ENCODE peak calls at places on chromosomes 5 and 9, in seven cellular contexts. V is IMR-90, I is right atrium auricular region, U is pancreas, C is kidney, B is transverse colon, R is colonic mucosa. K is an unnamed sample. For H3K36me3 and H3K9me3, the result is how much of the 10 kb centered on the place peaks cover.

GRCh38 chr9:128528445-128529160 is 23.8 kb upstream of the SPTAN1 start:
- DNase-seq in V (peak), I (no peak), U (no peak), C (no peak), B (no peak), R (no peak), K (no peak)

GRCh38 chr5:132971483-132972435 is 8.3 kb upstream of the AFF4 start:
- DNase-seq in V (peak), I (no peak), U (no peak), C (no peak), B (no peak), R (no peak), K (no peak)

GRCh38 chr9:120104771-120105170 is 475.2 kb downstream of the CDK5RAP2 start:
- DNase-seq in V (no peak), I (no peak), U (no peak), C (no peak), B (no peak), R (no peak), K (no peak)

GRCh38 chr5:77920350-77921046 is 144.4 kb upstream of the TBCA start:
- DNase-seq in V (no peak), I (no peak), U (no peak), C (no peak), B (no peak), R (no peak), K (no peak)

GRCh38 chr9:112831281-112831851 is 59.3 kb downstream of the SLC46A2 start:
- DNase-seq in V (no peak), I (peak), U (no peak), C (no peak), B (peak), R (peak), K (peak)

GRCh38 chr5:83589786-83590185 is 118.2 kb downstream of the VCAN start:
- DNase-seq in V (no peak), I (no peak), U (no peak), C (no peak), B (no peak), R (no peak), K (no peak)

GRCh38 chr5:27315541-27316282 is 277.3 kb upstream of the CDH9 start:
- DNase-seq in V (peak), I (no peak), U (no peak), C (no peak), B (no peak), R (no peak), K (no peak)

GRCh38 chr5:141623197-141623596 is 4.4 kb upstream of the DIAPH1 start:
- DNase-seq in V (no peak), I (no peak), U (no peak), C (no peak), B (no peak), R (no peak), K (no peak)

GRCh38 chr5:150999704-151000452 is 20.5 kb upstream of the GPX3 start:
- DNase-seq in V (peak), I (peak), U (no peak), C (no peak), B (no peak), R (no peak), K (no peak)

GRCh38 chr5:124941051-124942049 is 194.9 kb upstream of the ZNF608 start:
- DNase-seq in V (no peak), I (no peak), U (no peak), C (no peak), B (no peak), R (no peak), K (no peak)

GRCh38 chr5:132714456-132715307 is 22.7 kb downstream of the KIF3A start:
- DNase-seq in V (peak), I (no peak), U (no peak), C (no peak), B (no peak), R (no peak), K (no peak)

GRCh38 chr9:90552317-90552716 is 90.3 kb downstream of the DIRAS2 start:
- DNase-seq in V (no peak), I (no peak), U (no peak), C (no peak), B (peak), R (no peak), K (no peak)

GRCh38 chr5:158013939-158014338 is 155.0 kb upstream of the CLINT1 start:
- DNase-seq in V (peak), I (no peak), U (no peak), C (no peak), B (peak), R (no peak), K (no peak)

GRCh38 chr5:175343292-175343691 is 100.7 kb downstream of the DRD1 start:
- DNase-seq in V (no peak), I (no peak), U (no peak), C (no peak), B (no peak), R (no peak), K (no peak)

GRCh38 chr5:120463026-120463770 is 902 bp upstream of the PRR16 start:
- DNase-seq in V (no peak), I (no peak), U (no peak), C (no peak), B (no peak), R (no peak), K (no peak)

GRCh38 chr9:38018230-38018963 is 50.6 kb downstream of the SHB start:
- DNase-seq in V (no peak), I (no peak), U (no peak), C (no peak), B (no peak), R (no peak), K (no peak)

GRCh38 chr9:121699271-121700164 is 48.1 kb downstream of the DAB2IP start:
- DNase-seq in V (peak), I (no peak), U (peak), C (peak), B (peak), R (peak), K (peak)

GRCh38 chr5:151787817-151788216 is 16.1 kb downstream of the G3BP1 start:
- DNase-seq in V (no peak), I (no peak), U (no peak), C (no peak), B (no peak), R (no peak), K (no peak)

GRCh38 chr9:6564868-6565267 is 80.7 kb downstream of the GLDC start:
- DNase-seq in V (no peak), I (no peak), U (no peak), C (no peak), B (no peak), R (no peak), K (no peak)

GRCh38 chr5:132838516-132839282 is 8.3 kb upstream of the SHROOM1 start:
- DNase-seq in V (no peak), I (no peak), U (no peak), C (no peak), B (no peak), R (peak), K (no peak)

GRCh38 chr5:97062046-97062445 is 80.4 kb downstream of the LIX1 start:
- DNase-seq in V (no peak), I (no peak), U (no peak), C (peak), B (no peak), R (no peak), K (no peak)

GRCh38 chr5:171409164-171410136 is 10.0 kb upstream of the FGF18 start:
- DNase-seq in V (no peak), I (no peak), U (no peak), C (no peak), B (no peak), R (no peak), K (no peak)

GRCh38 chr5:171401167-171401947 is 13.7 kb downstream of the NPM1 start:
- DNase-seq in V (no peak), I (no peak), U (no peak), C (no peak), B (no peak), R (no peak), K (no peak)

GRCh38 chr5:171400169-171400568 is 12.5 kb downstream of the NPM1 start:
- DNase-seq in V (no peak), I (no peak), U (no peak), C (no peak), B (no peak), R (no peak), K (no peak)

GRCh38 chr5:171407234-171407633 is 12.2 kb upstream of the FGF18 start:
- DNase-seq in V (no peak), I (no peak), U (no peak), C (no peak), B (no peak), R (no peak), K (no peak)

GRCh38 chr5:171405615-171406014 is 13.8 kb upstream of the FGF18 start:
- DNase-seq in V (peak), I (no peak), U (no peak), C (no peak), B (no peak), R (no peak), K (no peak)
- H3K36me3 ChIP-seq in V (under half), I (under half), U (half or more), C (under half), B (under half), R (under half), K (under half)

GRCh38 chr5:12901696-12902095 is 997.5 kb upstream of the CTNND2 start:
- DNase-seq in V (no peak), I (no peak), U (no peak), C (no peak), B (no peak), R (no peak), K (no peak)
- H3K9me3 ChIP-seq in V (under half), I (under half), U (under half), C (under half), B (under half), R (under half), K (under half)

DNA sequence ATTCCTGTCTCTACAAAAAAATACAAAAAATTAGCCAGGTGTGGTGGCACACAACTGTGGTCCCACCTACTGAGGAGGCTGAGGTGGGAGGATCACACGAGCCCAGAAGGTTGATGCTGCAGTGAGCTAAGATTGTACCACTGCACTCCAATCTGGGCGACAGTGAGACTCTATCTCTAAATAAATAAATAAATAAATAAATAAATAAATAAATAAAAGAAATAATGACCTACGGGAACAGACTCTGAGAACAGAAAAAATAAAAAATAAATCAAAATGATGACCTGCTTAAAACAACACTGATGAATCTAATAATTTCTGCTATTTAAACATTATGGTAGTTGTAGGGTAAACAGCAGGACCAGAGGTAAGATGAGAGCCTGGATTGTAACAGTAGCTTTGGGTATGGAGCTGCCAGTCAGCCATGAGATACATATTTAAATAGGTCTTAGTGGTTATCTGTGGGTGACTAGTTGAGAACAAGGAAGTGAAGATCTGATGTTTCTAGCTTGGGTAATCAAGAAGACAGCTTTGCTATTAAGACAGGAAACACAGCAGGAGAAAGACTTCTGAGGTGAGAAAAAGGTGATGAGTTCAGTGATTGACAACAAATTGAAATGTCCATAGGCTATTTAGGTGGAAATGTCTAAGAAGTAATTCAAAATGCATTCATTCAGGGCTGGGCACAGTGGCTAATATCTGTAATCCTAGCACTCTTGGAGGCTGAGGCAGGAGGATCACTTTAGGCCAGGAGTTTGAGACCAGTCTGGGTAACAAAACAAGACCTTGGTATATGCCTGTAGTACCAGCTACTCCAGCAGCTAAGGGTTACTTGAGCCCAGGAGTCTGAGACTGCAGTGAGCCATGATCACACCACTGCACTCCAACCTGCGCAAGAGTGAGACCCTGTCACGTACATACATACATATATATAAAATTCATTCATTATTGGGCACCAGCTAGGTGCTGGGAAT is 11.0 kb downstream of the RNF145 start:
- DNase-seq in V (no peak), I (no peak), U (no peak), C (no peak), B (no peak), R (no peak), K (no peak)
- H3K36me3 ChIP-seq in V (under half), I (under half), U (under half), C (under half), B (under half), R (under half), K (under half)

GRCh38 chr9:110128664-110129329 is 79.2 kb downstream of the C9orf152 start:
- DNase-seq in V (no peak), I (no peak), U (no peak), C (no peak), B (no peak), R (no peak), K (no peak)
- H3K9me3 ChIP-seq in V (under half), I (under half), U (under half), C (under half), B (under half), R (under half), K (under half)

DNA sequence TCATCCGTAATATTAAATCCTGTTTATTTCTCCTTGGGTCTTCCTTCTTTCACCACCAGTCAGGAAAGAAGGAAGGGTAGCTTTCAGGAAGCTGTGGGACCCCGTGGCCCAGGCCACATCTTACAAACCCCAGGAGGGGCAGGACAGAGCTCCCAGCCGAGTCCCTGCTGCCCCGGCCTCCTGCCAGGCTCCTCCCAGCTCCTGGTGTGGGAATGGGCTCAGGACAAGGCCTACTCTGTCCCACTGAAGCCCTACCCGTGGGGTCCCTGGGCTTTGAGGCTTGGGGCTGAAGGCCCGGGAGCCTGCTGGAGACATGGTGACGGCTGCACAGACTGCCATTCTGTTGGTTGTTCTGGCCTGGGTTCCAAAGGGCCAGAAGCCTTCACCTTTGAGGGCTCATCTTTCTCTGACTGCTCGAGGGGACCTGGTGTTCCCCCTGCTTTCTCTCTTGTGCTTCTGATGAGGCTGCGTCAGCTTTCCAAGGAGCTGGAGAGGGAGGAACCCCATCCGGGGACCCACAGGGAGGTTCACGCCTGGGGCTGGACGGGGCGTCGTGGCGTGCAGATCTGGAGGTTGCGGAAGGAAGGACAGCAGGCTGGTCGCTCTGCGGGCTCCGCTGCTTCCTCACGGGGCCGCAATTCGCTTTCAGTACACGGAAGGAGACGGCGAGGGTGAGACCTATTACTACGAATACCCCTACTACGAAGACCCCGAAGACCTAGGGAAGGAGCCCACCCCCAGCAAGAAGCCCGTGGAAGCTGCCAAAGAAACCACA is 86.6 kb downstream of the COL5A1 start:
- DNase-seq in V (no peak), I (no peak), U (peak), C (peak), B (no peak), R (no peak), K (no peak)
- H3K36me3 ChIP-seq in V (half or more), I (under half), U (under half), C (under half), B (under half), R (under half), K (under half)

GRCh38 chr5:179125789-179126505 is 65.8 kb downstream of the ZNF354C start:
- DNase-seq in V (no peak), I (no peak), U (no peak), C (peak), B (no peak), R (no peak), K (no peak)
- H3K9me3 ChIP-seq in V (under half), I (under half), U (under half), C (under half), B (under half), R (under half), K (under half)